ENCODE peak calls at places on chromosomes 13 and 19, in eight cellular contexts. S is fibroblast of the aortic adventitia; P is astrocyte of the hippocampus; U is activated CD4-positive, alpha-beta T cell treated with anti-CD3 and anti-CD28 coated beads, Interleukin-2, amount 50 U/mL, for 24 hours; Y is iris pigment epithelial cell; A is MCF 10A; T is WERI-Rb-1; C is activated CD4-positive, CD25-positive, alpha-beta regulatory T cell treated with anti-CD3 and anti-CD28 coated beads, Interleukin-2, amount 50 U/mL, for 16 hours. H is an unnamed sample.
A peak's percentile ranks its signal among the peaks of the same experiment; 100 is the strongest.

GRCh38 chr19:6376512-6377193 is 920 bp upstream of the PSPN start:
- DNase-seq in S (no peak), P (no peak), U (no peak), Y (no peak), A (no peak), T (no peak), C (no peak), H (peak; percentile 76)

GRCh38 chr19:10503002-10503789 is at the start of gene KEAP1:
- DNase-seq in S (peak; percentile 18), P (peak; percentile 55), U (peak; percentile 43), Y (peak; percentile 30), A (peak; percentile 29), T (peak; percentile 57), C (no peak), H (peak; percentile 78)

GRCh38 chr13:66635526-66635925 is 594.6 kb downstream of the PCDH9 start:
- DNase-seq in S (peak; percentile 92), P (peak; percentile 82), U (no peak), Y (peak; percentile 94), A (peak; percentile 76), T (no peak), C (no peak), H (no peak)

GRCh38 chr13:78881054-78881453 is 222.1 kb upstream of the OBI1 start:
- DNase-seq in S (no peak), P (no peak), U (no peak), Y (no peak), A (no peak), T (no peak), C (no peak), H (peak; percentile 12)

GRCh38 chr19:33690461-33691427 is 69.0 kb downstream of the CHST8 start:
- DNase-seq in S (no peak), P (peak; percentile 16), U (no peak), Y (no peak), A (no peak), T (no peak), C (no peak), H (no peak)

GRCh38 chr13:36907801-36908200 is 12.2 kb downstream of the SMAD9 start:
- DNase-seq in S (no peak), P (no peak), U (no peak), Y (no peak), A (no peak), T (no peak), C (no peak), H (no peak)

GRCh38 chr13:29529755-29530154 is 65.7 kb downstream of the SLC7A1 start:
- DNase-seq in S (no peak), P (no peak), U (no peak), Y (no peak), A (no peak), T (no peak), C (no peak), H (no peak)

GRCh38 chr19:3302755-3303154 is 63.6 kb upstream of the NFIC start:
- DNase-seq in S (no peak), P (no peak), U (no peak), Y (no peak), A (no peak), T (peak; percentile 60), C (no peak), H (no peak)

GRCh38 chr13:110014719-110015118 is 228.3 kb upstream of the IRS2 start:
- DNase-seq in S (no peak), P (no peak), U (no peak), Y (no peak), A (peak; percentile 60), T (no peak), C (no peak), H (no peak)

GRCh38 chr13:51502206-51502651 is 49.4 kb upstream of the INTS6 start:
- DNase-seq in S (peak; percentile 11), P (no peak), U (no peak), Y (peak; percentile 39), A (no peak), T (no peak), C (no peak), H (no peak)

GRCh38 chr19:40601061-40601973 is at the start of gene LTBP4:
- DNase-seq in S (no peak), P (peak; percentile 59), U (no peak), Y (peak; percentile 51), A (no peak), T (no peak), C (no peak), H (peak; percentile 67)

GRCh38 chr13:52845766-52846566 is 2.5 kb downstream of the PCDH8 start:
- DNase-seq in S (no peak), P (peak; percentile 68), U (no peak), Y (peak; percentile 14), A (no peak), T (peak; percentile 78), C (no peak), H (peak; percentile 83)

GRCh38 chr13:90055121-90055520 is 1292.4 kb upstream of the MIR17HG start:
- DNase-seq in S (no peak), P (peak; percentile 29), U (no peak), Y (peak; percentile 14), A (peak; percentile 38), T (no peak), C (no peak), H (peak; percentile 11)

GRCh38 chr19:17326595-17326966 is 8.1 kb downstream of the ANO8 start:
- DNase-seq in S (no peak), P (no peak), U (no peak), Y (no peak), A (peak; percentile 43), T (no peak), C (no peak), H (no peak)

GRCh38 chr19:49987159-49987698 is 26.3 kb upstream of the SIGLEC11 start:
- DNase-seq in S (peak; percentile 95), P (peak; percentile 98), U (peak; percentile 46), Y (peak; percentile 87), A (peak; percentile 95), T (no peak), C (peak; percentile 47), H (peak; percentile 99)

GRCh38 chr13:27283906-27284523 is 13.4 kb downstream of the RASL11A start:
- DNase-seq in S (peak; percentile 41), P (peak; percentile 45), U (no peak), Y (no peak), A (peak; percentile 56), T (peak; percentile 38), C (no peak), H (peak; percentile 26)

GRCh38 chr13:69077267-69077666 is 1030.4 kb upstream of the ATXN8OS start:
- DNase-seq in S (no peak), P (no peak), U (no peak), Y (no peak), A (no peak), T (no peak), C (no peak), H (no peak)

GRCh38 chr19:38596057-38596981 is 21.4 kb downstream of the MAP4K1 start:
- DNase-seq in S (no peak), P (peak; percentile 17), U (no peak), Y (peak; percentile 6), A (no peak), T (peak; percentile 37), C (no peak), H (peak; percentile 91)

GRCh38 chr19:50839712-50840655 is 6.6 kb upstream of the KLK15 start:
- DNase-seq in S (no peak), P (no peak), U (no peak), Y (no peak), A (no peak), T (no peak), C (no peak), H (no peak)

GRCh38 chr19:51456541-51457290 is 1.5 kb downstream of the SIGLEC8 start:
- DNase-seq in S (no peak), P (no peak), U (no peak), Y (no peak), A (no peak), T (no peak), C (no peak), H (no peak)

GRCh38 chr13:93480553-93481106 is 254.0 kb downstream of the GPC6 start:
- DNase-seq in S (no peak), P (peak; percentile 18), U (no peak), Y (no peak), A (peak; percentile 7), T (no peak), C (no peak), H (no peak)

GRCh38 chr13:113275387-113275786 is 21.7 kb upstream of the LAMP1 start:
- DNase-seq in S (peak; percentile 70), P (peak; percentile 79), U (no peak), Y (peak; percentile 78), A (peak; percentile 57), T (peak; percentile 89), C (no peak), H (peak; percentile 71)

GRCh38 chr13:83765796-83766195 is 116.5 kb downstream of the SLITRK1 start:
- DNase-seq in S (no peak), P (no peak), U (no peak), Y (no peak), A (no peak), T (no peak), C (no peak), H (no peak)

GRCh38 chr13:37481858-37482227 is 116.7 kb downstream of the POSTN start:
- DNase-seq in S (no peak), P (no peak), U (no peak), Y (no peak), A (no peak), T (no peak), C (no peak), H (no peak)

GRCh38 chr13:67137044-67137735 is 92.9 kb downstream of the PCDH9 start:
- DNase-seq in S (peak; percentile 59), P (no peak), U (no peak), Y (peak; percentile 72), A (no peak), T (no peak), C (no peak), H (no peak)

GRCh38 chr13:97977376-97977705 is 23.9 kb downstream of the IPO5 start:
- DNase-seq in S (peak; percentile 22), P (no peak), U (no peak), Y (no peak), A (peak; percentile 30), T (no peak), C (no peak), H (no peak)

GRCh38 chr13:32535140-32535539 is 3.5 kb downstream of the N4BP2L2 start:
- DNase-seq in S (no peak), P (no peak), U (no peak), Y (no peak), A (no peak), T (no peak), C (no peak), H (no peak)

GRCh38 chr19:12983561-12984142 is 11.6 kb upstream of the NFIX start:
- DNase-seq in S (peak; percentile 71), P (peak; percentile 96), U (peak; percentile 75), Y (peak; percentile 62), A (peak; percentile 74), T (peak; percentile 69), C (peak; percentile 61), H (peak; percentile 79)

GRCh38 chr19:5369962-5370367 is 29.4 kb upstream of the PTPRS start:
- DNase-seq in S (no peak), P (peak; percentile 49), U (peak; percentile 31), Y (peak; percentile 32), A (peak; percentile 66), T (peak; percentile 81), C (no peak), H (peak; percentile 60)

GRCh38 chr19:54364775-54365257 is at the start of gene LAIR1:
- DNase-seq in S (no peak), P (no peak), U (no peak), Y (no peak), A (peak; percentile 33), T (no peak), C (peak; percentile 14), H (no peak)

H was measured in left kidney.